ENCODE peak calls at places on chromosomes 5 and 9, in nine cellular contexts. L, F, N, K, W, G, Z, B and I are unnamed samples.

GRCh38 chr5:81756016-81756415 is 5.1 kb upstream of the SSBP2 start:
- DNase-seq in G (peak; percentile 12), L (no peak), K (no peak), Z (no peak), W (no peak), B (no peak), N (no peak), F (no peak), I (no peak)

GRCh38 chr5:646396-647201 is 34.5 kb downstream of the CEP72 start:
- DNase-seq in W (peak; percentile 80), K (no peak), G (no peak), Z (no peak), N (no peak), F (no peak), L (no peak), B (no peak), I (peak; percentile 54)

GRCh38 chr9:5499889-5500398 is 10.4 kb upstream of the PDCD1LG2 start:
- DNase-seq in G (no peak), W (no peak), L (no peak), F (peak; percentile 61), K (no peak), B (no peak), N (peak; percentile 35), Z (no peak), I (no peak)

GRCh38 chr9:99591770-99592169 is 229.9 kb upstream of the NR4A3 start:
- DNase-seq in G (no peak), F (no peak), Z (no peak), B (no peak), N (no peak), W (no peak), L (no peak), K (no peak), I (no peak)

GRCh38 chr5:73644385-73644963 is 18.5 kb downstream of the ARHGEF28 start:
- DNase-seq in G (peak; percentile 26), B (no peak), K (peak; percentile 49), W (no peak), Z (no peak), F (no peak), N (no peak), L (no peak), I (no peak)

GRCh38 chr9:82637368-82637767 is 425.6 kb downstream of the RASEF start:
- DNase-seq in B (no peak), F (no peak), W (no peak), G (no peak), K (no peak), Z (no peak), N (no peak), L (no peak), I (peak; percentile 49)

GRCh38 chr9:94300470-94301301 is 27.8 kb downstream of the NUTM2F start:
- DNase-seq in L (no peak), N (no peak), B (no peak), W (no peak), F (no peak), K (peak; percentile 8), Z (no peak), G (no peak), I (no peak)

GRCh38 chr9:114516913-114517312 is 11.6 kb upstream of the WHRN start:
- DNase-seq in G (no peak), F (peak; percentile 91), B (no peak), K (no peak), L (no peak), W (no peak), Z (no peak), N (no peak), I (no peak)

GRCh38 chr5:68433921-68434879 is 218.6 kb downstream of the PIK3R1 start:
- DNase-seq in W (peak; percentile 59), G (no peak), Z (peak; percentile 22), B (peak; percentile 85), L (peak; percentile 91), K (no peak), F (peak; percentile 100), N (peak; percentile 47), I (peak; percentile 98)

GRCh38 chr9:13431137-13431536 is 151.6 kb upstream of the MPDZ start:
- DNase-seq in L (no peak), N (no peak), Z (no peak), B (no peak), G (no peak), K (peak; percentile 27), W (no peak), F (no peak), I (peak; percentile 51)

GRCh38 chr5:102048940-102049339 is 247.1 kb downstream of the SLCO4C1 start:
- DNase-seq in G (no peak), L (no peak), W (no peak), Z (no peak), F (no peak), B (no peak), N (no peak), K (no peak), I (no peak)

GRCh38 chr5:96904054-96904931 is 28.0 kb downstream of the ERAP2 start:
- DNase-seq in L (no peak), B (no peak), W (no peak), G (no peak), N (no peak), K (no peak), Z (no peak), F (no peak), I (no peak)

GRCh38 chr5:73985145-73985544 is 359.1 kb downstream of the ARHGEF28 start:
- DNase-seq in L (no peak), Z (no peak), G (no peak), W (peak; percentile 30), F (peak; percentile 45), B (no peak), N (no peak), K (peak; percentile 36), I (no peak)

GRCh38 chr5:56680731-56681130 is 134.6 kb upstream of the MAP3K1 start:
- DNase-seq in L (no peak), F (no peak), W (no peak), Z (no peak), B (no peak), N (no peak), G (no peak), K (no peak), I (no peak)
- H3K4me1 ChIP-seq in L (no peaks in the 10 kb centered on the region), F (peaks cover under 1% of the 10 kb centered on the region), W (peaks cover 9% of the 10 kb centered on the region), Z (no peaks in the 10 kb centered on the region), B (no peaks in the 10 kb centered on the region), N (peaks cover 20% of the 10 kb centered on the region), G (no peaks in the 10 kb centered on the region), K (no peaks in the 10 kb centered on the region), I (peaks cover 2% of the 10 kb centered on the region)

DNA sequence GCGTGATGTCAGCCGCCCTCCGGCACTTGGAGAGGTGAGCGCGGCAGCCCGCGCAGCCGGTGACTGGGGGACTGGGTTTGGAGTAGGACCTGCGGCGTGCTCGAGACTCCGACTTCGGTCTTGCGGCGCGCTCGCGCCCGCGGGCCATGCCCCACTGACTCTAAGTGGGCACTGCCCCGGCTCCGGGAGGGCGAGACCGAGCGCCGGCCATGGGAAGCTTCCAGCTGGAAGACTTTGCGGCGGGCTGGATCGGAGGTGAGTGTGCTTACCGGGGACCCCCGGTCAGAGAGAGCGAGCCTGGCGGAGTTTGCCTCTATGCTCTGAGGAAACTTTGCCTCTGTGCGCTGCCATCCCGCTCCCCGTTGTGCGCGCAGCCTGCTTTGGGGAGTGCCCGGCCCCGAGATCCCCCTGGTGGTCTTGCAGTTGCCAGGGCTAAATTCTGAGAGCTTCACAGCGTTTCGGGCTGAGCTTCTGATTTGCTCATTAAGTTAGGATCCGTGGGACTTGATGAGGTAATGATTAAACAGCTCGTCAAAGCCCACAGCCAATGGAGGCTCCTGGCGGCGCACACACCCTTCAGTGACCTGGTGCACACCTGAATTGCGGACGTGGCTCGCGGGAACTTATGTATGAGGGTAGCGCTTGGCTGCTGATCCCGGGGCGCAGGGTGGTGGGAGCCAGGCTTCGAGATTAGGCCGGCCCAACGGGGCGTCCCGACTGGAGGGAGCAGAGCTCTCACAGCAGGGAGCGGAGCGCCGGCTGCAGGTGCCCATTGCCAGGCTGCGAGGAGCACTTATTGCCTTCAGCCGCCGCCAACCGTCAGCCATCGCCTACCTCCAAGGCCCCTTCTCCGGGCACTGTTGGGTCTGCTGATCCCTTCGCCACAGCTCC is at the start of gene SLC25A48:
- DNase-seq in K (peak; percentile 95), N (no peak), W (no peak), Z (no peak), F (peak; percentile 39), B (peak; percentile 40), G (peak; percentile 87), L (no peak), I (peak; percentile 84)
- TF ChIP-seq CTCF in K (peak; percentile 33), N (no peak), W (no peak), Z (peak; percentile 89), F (no peak), B (no peak), G (peak; percentile 71), L (peak; percentile 55), I (no peak)

GRCh38 chr5:172854958-172855357 is 20.9 kb downstream of the ERGIC1 start:
- DNase-seq in K (no peak), F (no peak), G (no peak), B (no peak), Z (no peak), L (no peak), W (no peak), N (no peak), I (peak; percentile 88)
- H3K4me1 ChIP-seq in K (peaks cover 4% of the 10 kb centered on the region), F (peaks cover 49% of the 10 kb centered on the region), G (peaks cover 15% of the 10 kb centered on the region), B (peaks cover 87% of the 10 kb centered on the region), Z (peaks cover 82% of the 10 kb centered on the region), L (peaks cover 48% of the 10 kb centered on the region), W (peaks cover 35% of the 10 kb centered on the region), N (peaks cover 37% of the 10 kb centered on the region), I (peaks cover 61% of the 10 kb centered on the region)

DNA sequence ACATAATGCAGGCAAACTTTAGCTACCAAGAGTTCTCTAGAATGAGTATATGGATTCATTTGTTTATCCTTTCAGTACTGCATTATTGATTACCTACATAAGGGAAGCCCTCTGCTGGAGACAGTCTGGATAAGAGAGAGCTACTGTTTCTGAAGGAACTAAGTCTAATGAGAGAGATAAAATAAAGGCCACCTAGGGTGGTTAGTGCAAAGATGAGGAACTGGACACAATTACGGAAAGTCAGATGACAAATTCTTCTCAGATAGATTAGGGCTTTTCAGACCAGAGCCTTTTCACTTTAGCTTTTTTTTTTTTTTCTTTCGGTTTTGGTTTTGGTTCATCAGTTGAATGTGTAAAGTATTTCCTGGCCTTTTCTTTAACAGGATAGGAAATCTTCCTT is 31.3 kb downstream of the ISOC1 start:
- DNase-seq in W (no peak), G (no peak), N (no peak), B (no peak), F (no peak), L (no peak), Z (no peak), K (no peak), I (no peak)
- TF ChIP-seq CTCF in W (no peak), G (no peak), N (no peak), B (no peak), F (no peak), L (no peak), Z (no peak), K (no peak), I (no peak)